ENCODE peak calls at places on chromosome 7, in ten cellular contexts. One of them, this sample, is unnamed.

GRCh38 chr7:140940866-140941265 is 16.1 kb upstream of the BRAF start:
- DNase-seq in right lobe of liver: no peak
- DNase-seq in HepG2: no peak
- DNase-seq in IMR-90: no peak
- DNase-seq in testis: no peak
- DNase-seq in HCT116: no peak
- DNase-seq in prostate gland: no peak
- DNase-seq in esophagus squamous epithelium: no peak
- DNase-seq in tibial nerve: no peak
- DNase-seq in adrenal gland: no peak
- DNase-seq in this sample: no peak

GRCh38 chr7:79245623-79246249 is 207.7 kb downstream of the MAGI2 start:
- DNase-seq in HepG2: peak; percentile 3
- DNase-seq in IMR-90: no peak
- DNase-seq in tibial nerve: no peak
- DNase-seq in adrenal gland: no peak
- DNase-seq in testis: no peak
- DNase-seq in esophagus squamous epithelium: no peak
- DNase-seq in right lobe of liver: peak; percentile 19
- DNase-seq in prostate gland: no peak
- DNase-seq in HCT116: no peak
- DNase-seq in this sample: no peak

GRCh38 chr7:136183981-136184380 is 206.8 kb upstream of the MTPN start:
- DNase-seq in testis: no peak
- DNase-seq in right lobe of liver: no peak
- DNase-seq in IMR-90: peak; percentile 10
- DNase-seq in prostate gland: no peak
- DNase-seq in adrenal gland: no peak
- DNase-seq in HepG2: no peak
- DNase-seq in tibial nerve: no peak
- DNase-seq in esophagus squamous epithelium: no peak
- DNase-seq in HCT116: no peak
- DNase-seq in this sample: no peak

GRCh38 chr7:117560030-117560429 is 80.2 kb downstream of the CFTR start:
- DNase-seq in adrenal gland: no peak
- DNase-seq in testis: no peak
- DNase-seq in IMR-90: no peak
- DNase-seq in esophagus squamous epithelium: no peak
- DNase-seq in right lobe of liver: no peak
- DNase-seq in HepG2: no peak
- DNase-seq in HCT116: no peak
- DNase-seq in prostate gland: no peak
- DNase-seq in tibial nerve: no peak
- DNase-seq in this sample: no peak

GRCh38 chr7:40470111-40470736 is 335.4 kb downstream of the SUGCT start:
- DNase-seq in esophagus squamous epithelium: no peak
- DNase-seq in HepG2: peak; percentile 91
- DNase-seq in testis: no peak
- DNase-seq in adrenal gland: no peak
- DNase-seq in tibial nerve: no peak
- DNase-seq in right lobe of liver: peak; percentile 50
- DNase-seq in HCT116: no peak
- DNase-seq in prostate gland: no peak
- DNase-seq in IMR-90: peak; percentile 65
- DNase-seq in this sample: no peak

GRCh38 chr7:135980665-135981180 is 3.6 kb upstream of the MTPN start:
- DNase-seq in HCT116: no peak
- DNase-seq in prostate gland: no peak
- DNase-seq in testis: peak; percentile 54
- DNase-seq in IMR-90: peak; percentile 39
- DNase-seq in tibial nerve: no peak
- DNase-seq in esophagus squamous epithelium: peak; percentile 14
- DNase-seq in right lobe of liver: peak; percentile 21
- DNase-seq in adrenal gland: peak; percentile 65
- DNase-seq in HepG2: no peak
- DNase-seq in this sample: no peak

GRCh38 chr7:44905002-44905635 is 19.8 kb upstream of the PURB start:
- DNase-seq in esophagus squamous epithelium: no peak
- DNase-seq in adrenal gland: no peak
- DNase-seq in HepG2: no peak
- DNase-seq in HCT116: no peak
- DNase-seq in tibial nerve: no peak
- DNase-seq in prostate gland: no peak
- DNase-seq in right lobe of liver: no peak
- DNase-seq in IMR-90: no peak
- DNase-seq in testis: no peak
- DNase-seq in this sample: no peak

GRCh38 chr7:390761-391410 is 100.9 kb downstream of the FOXL3 start:
- DNase-seq in HCT116: no peak
- DNase-seq in prostate gland: no peak
- DNase-seq in adrenal gland: no peak
- DNase-seq in right lobe of liver: no peak
- DNase-seq in IMR-90: no peak
- DNase-seq in testis: no peak
- DNase-seq in esophagus squamous epithelium: no peak
- DNase-seq in HepG2: no peak
- DNase-seq in tibial nerve: no peak
- DNase-seq in this sample: no peak

GRCh38 chr7:95420996-95421846 is 13.6 kb downstream of the PON2 start:
- DNase-seq in esophagus squamous epithelium: no peak
- DNase-seq in testis: no peak
- DNase-seq in HepG2: no peak
- DNase-seq in tibial nerve: no peak
- DNase-seq in right lobe of liver: no peak
- DNase-seq in adrenal gland: no peak
- DNase-seq in HCT116: no peak
- DNase-seq in prostate gland: no peak
- DNase-seq in IMR-90: peak; percentile 79
- DNase-seq in this sample: no peak

DNA sequence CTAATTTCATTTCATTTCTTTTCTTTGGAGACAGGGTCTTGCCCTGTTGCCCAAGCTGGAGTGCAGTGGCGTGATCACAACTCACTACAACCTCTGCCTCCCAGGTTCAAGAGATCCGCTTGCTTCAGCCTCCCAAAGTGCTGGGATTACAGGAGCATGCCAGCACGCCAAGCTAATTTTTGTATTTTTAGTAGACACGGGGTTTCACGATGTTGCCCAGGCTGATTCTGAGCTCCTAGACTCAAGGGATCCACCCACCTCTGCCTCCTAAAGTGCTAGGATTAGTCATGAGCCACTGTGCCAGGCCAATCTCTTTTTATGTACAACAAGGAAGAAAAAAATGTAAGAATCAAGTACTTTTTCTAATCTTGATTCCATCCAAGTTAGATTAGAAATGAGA is 10.7 kb upstream of the KMT2E start:
- DNase-seq in IMR-90: peak; percentile 82
- DNase-seq in prostate gland: no peak
- DNase-seq in testis: no peak
- DNase-seq in HCT116: no peak
- DNase-seq in esophagus squamous epithelium: no peak
- DNase-seq in adrenal gland: peak; percentile 83
- DNase-seq in tibial nerve: no peak
- DNase-seq in right lobe of liver: no peak
- DNase-seq in HepG2: no peak
- DNase-seq in this sample: peak; percentile 77
- H3K4me1 ChIP-seq in IMR-90: peaks cover 4% of the 10 kb centered on the region
- H3K4me1 ChIP-seq in prostate gland: peaks cover 13% of the 10 kb centered on the region
- H3K4me1 ChIP-seq in testis: peaks cover 48% of the 10 kb centered on the region
- H3K4me1 ChIP-seq in HCT116: peaks cover 12% of the 10 kb centered on the region
- H3K4me1 ChIP-seq in esophagus squamous epithelium: peaks cover 25% of the 10 kb centered on the region
- H3K4me1 ChIP-seq in adrenal gland: peaks cover 98% of the 10 kb centered on the region
- H3K4me1 ChIP-seq in tibial nerve: peaks cover 13% of the 10 kb centered on the region
- H3K4me1 ChIP-seq in right lobe of liver: peaks cover 37% of the 10 kb centered on the region
- H3K4me1 ChIP-seq in HepG2: peaks cover 83% of the 10 kb centered on the region
- H3K4me1 ChIP-seq in this sample: peaks cover 99% of the 10 kb centered on the region

GRCh38 chr7:8258734-8259133 is 3.2 kb downstream of the ICA1 start:
- DNase-seq in prostate gland: no peak
- DNase-seq in esophagus squamous epithelium: no peak
- DNase-seq in testis: no peak
- DNase-seq in HepG2: no peak
- DNase-seq in HCT116: no peak
- DNase-seq in right lobe of liver: no peak
- DNase-seq in IMR-90: no peak
- DNase-seq in tibial nerve: no peak
- DNase-seq in adrenal gland: no peak
- DNase-seq in this sample: no peak

GRCh38 chr7:8259586-8260222 is 2.3 kb downstream of the ICA1 start:
- DNase-seq in right lobe of liver: no peak
- DNase-seq in adrenal gland: no peak
- DNase-seq in IMR-90: no peak
- DNase-seq in esophagus squamous epithelium: no peak
- DNase-seq in prostate gland: no peak
- DNase-seq in HepG2: no peak
- DNase-seq in testis: no peak
- DNase-seq in HCT116: no peak
- DNase-seq in tibial nerve: no peak
- DNase-seq in this sample: no peak

GRCh38 chr7:8263048-8263447 is 1.1 kb upstream of the ICA1 start:
- DNase-seq in tibial nerve: no peak
- DNase-seq in HepG2: no peak
- DNase-seq in testis: no peak
- DNase-seq in right lobe of liver: no peak
- DNase-seq in IMR-90: no peak
- DNase-seq in esophagus squamous epithelium: no peak
- DNase-seq in prostate gland: no peak
- DNase-seq in adrenal gland: no peak
- DNase-seq in HCT116: no peak
- DNase-seq in this sample: no peak

GRCh38 chr7:8260871-8261707 is 878 bp downstream of the ICA1 start:
- DNase-seq in esophagus squamous epithelium: no peak
- DNase-seq in HepG2: no peak
- DNase-seq in HCT116: no peak
- DNase-seq in testis: peak; percentile 51
- DNase-seq in tibial nerve: peak; percentile 7
- DNase-seq in prostate gland: peak; percentile 43
- DNase-seq in IMR-90: no peak
- DNase-seq in adrenal gland: peak; percentile 16
- DNase-seq in right lobe of liver: peak; percentile 56
- DNase-seq in this sample: peak; percentile 66

GRCh38 chr7:8261711-8262695 is at the start of gene ICA1:
- DNase-seq in IMR-90: no peak
- DNase-seq in testis: peak; percentile 49
- DNase-seq in tibial nerve: peak; percentile 6
- DNase-seq in right lobe of liver: peak; percentile 69
- DNase-seq in esophagus squamous epithelium: no peak
- DNase-seq in prostate gland: peak; percentile 69
- DNase-seq in HCT116: no peak
- DNase-seq in adrenal gland: peak; percentile 35
- DNase-seq in HepG2: no peak
- DNase-seq in this sample: peak; percentile 69
- TF ChIP-seq POLR2A in IMR-90: no peak
- TF ChIP-seq POLR2A in testis: no peak
- TF ChIP-seq POLR2A in tibial nerve: peak; percentile 25
- TF ChIP-seq POLR2A in right lobe of liver: peak; percentile 53
- TF ChIP-seq POLR2A in esophagus squamous epithelium: peak; percentile 20
- TF ChIP-seq POLR2A in prostate gland: peak; percentile 75
- TF ChIP-seq POLR2A in HCT116: no peak
- TF ChIP-seq POLR2A in adrenal gland: peak; percentile 43
- TF ChIP-seq POLR2A in HepG2: no peak
- TF ChIP-seq POLR2A in this sample: no peak

DNA sequence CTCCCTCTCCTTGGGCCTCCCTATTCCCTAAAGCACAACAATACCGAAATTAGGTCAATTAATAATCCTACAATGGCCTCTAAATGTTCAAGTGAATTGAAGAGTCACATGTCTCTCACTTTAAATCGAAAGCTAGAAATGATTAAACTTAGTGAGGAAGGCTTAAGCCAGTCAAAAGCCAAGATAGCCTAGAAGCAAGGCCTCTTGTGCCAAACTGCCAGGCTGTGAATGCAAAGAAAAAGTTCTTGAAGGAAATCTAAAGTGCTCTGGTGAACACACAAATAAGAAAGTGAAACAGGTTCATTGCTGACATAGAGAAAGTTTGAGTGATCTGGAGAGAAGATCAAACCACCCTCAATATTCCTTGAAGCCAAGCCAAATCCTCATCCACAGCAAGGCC is 57.2 kb downstream of the SLC29A4 start:
- DNase-seq in esophagus squamous epithelium: no peak
- DNase-seq in tibial nerve: no peak
- DNase-seq in testis: no peak
- DNase-seq in IMR-90: no peak
- DNase-seq in right lobe of liver: no peak
- DNase-seq in adrenal gland: no peak
- DNase-seq in prostate gland: no peak
- DNase-seq in HCT116: no peak
- DNase-seq in HepG2: no peak
- DNase-seq in this sample: no peak
- H3K36me3 ChIP-seq in esophagus squamous epithelium: peaks cover 12% of the 10 kb centered on the region
- H3K36me3 ChIP-seq in tibial nerve: peaks cover 99% of the 10 kb centered on the region
- H3K36me3 ChIP-seq in testis: no peaks in the 10 kb centered on the region
- H3K36me3 ChIP-seq in IMR-90: peaks cover 70% of the 10 kb centered on the region
- H3K36me3 ChIP-seq in right lobe of liver: peaks cover 13% of the 10 kb centered on the region
- H3K36me3 ChIP-seq in adrenal gland: peaks cover 55% of the 10 kb centered on the region
- H3K36me3 ChIP-seq in prostate gland: peaks cover 12% of the 10 kb centered on the region
- H3K36me3 ChIP-seq in HCT116: peaks cover 21% of the 10 kb centered on the region
- H3K36me3 ChIP-seq in HepG2: peaks cover 54% of the 10 kb centered on the region
- H3K36me3 ChIP-seq in this sample: peaks cover 74% of the 10 kb centered on the region

DNA sequence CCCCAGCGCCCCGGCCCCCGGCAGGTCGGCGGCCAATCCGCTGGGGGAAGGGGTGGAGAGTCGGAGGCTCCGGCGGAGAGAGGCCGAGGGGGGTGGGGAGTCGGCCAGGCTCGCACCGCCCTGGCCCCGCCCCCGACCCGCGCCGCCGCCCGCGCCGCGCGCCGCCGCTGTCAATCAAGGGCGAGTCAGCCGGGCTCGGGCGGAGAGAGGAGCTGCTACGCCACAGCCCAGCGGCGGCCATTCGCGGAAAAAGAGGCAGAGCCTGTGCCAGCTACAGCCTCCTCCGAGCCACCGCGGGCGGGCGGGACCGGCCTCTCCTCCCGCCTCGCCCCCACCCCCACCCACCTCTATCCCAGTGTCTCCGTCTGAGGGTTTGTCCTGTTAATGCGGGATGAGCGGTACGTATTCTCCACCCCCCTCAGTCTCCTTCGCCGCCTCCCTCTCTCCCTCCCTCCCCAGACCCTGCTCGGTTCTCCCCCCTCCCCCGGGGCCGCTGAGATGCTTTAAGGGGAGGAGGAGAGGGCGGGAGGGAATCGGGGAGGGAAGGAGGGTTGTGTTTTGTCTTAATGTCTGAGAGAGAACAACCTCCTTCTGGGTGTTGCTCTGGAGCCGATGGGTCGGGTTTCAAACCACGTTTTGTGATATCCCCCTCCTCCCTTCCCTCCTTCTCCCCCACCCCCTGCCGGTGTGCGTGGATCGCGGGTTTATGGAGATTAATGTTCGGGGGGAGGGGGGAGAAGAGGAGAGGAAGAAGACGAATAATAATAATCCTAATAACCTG is at the start of gene SP4:
- DNase-seq in esophagus squamous epithelium: peak; percentile 69
- DNase-seq in testis: peak; percentile 96
- DNase-seq in IMR-90: peak; percentile 91
- DNase-seq in prostate gland: peak; percentile 94
- DNase-seq in HCT116: peak; percentile 81
- DNase-seq in right lobe of liver: peak; percentile 97
- DNase-seq in HepG2: peak; percentile 78
- DNase-seq in adrenal gland: peak; percentile 95
- DNase-seq in tibial nerve: peak; percentile 88
- DNase-seq in this sample: peak; percentile 97
- H3K4me1 ChIP-seq in esophagus squamous epithelium: peaks cover 6% of the 10 kb centered on the region
- H3K4me1 ChIP-seq in testis: no peaks in the 10 kb centered on the region
- H3K4me1 ChIP-seq in IMR-90: peaks cover 4% of the 10 kb centered on the region
- H3K4me1 ChIP-seq in prostate gland: no peaks in the 10 kb centered on the region
- H3K4me1 ChIP-seq in HCT116: peaks cover 5% of the 10 kb centered on the region
- H3K4me1 ChIP-seq in right lobe of liver: peaks cover 4% of the 10 kb centered on the region
- H3K4me1 ChIP-seq in HepG2: peaks cover 39% of the 10 kb centered on the region
- H3K4me1 ChIP-seq in adrenal gland: peaks cover 29% of the 10 kb centered on the region
- H3K4me1 ChIP-seq in tibial nerve: no peaks in the 10 kb centered on the region
- H3K4me1 ChIP-seq in this sample: peaks cover 44% of the 10 kb centered on the region

GRCh38 chr7:2159176-2159520 is 73.6 kb downstream of the MAD1L1 start:
- DNase-seq in right lobe of liver: no peak
- DNase-seq in HCT116: no peak
- DNase-seq in esophagus squamous epithelium: no peak
- DNase-seq in IMR-90: no peak
- DNase-seq in prostate gland: no peak
- DNase-seq in testis: no peak
- DNase-seq in adrenal gland: no peak
- DNase-seq in HepG2: no peak
- DNase-seq in tibial nerve: no peak
- DNase-seq in this sample: no peak
- TF ChIP-seq POLR2A in right lobe of liver: no peak
- TF ChIP-seq POLR2A in HCT116: no peak
- TF ChIP-seq POLR2A in esophagus squamous epithelium: no peak
- TF ChIP-seq POLR2A in IMR-90: no peak
- TF ChIP-seq POLR2A in prostate gland: no peak
- TF ChIP-seq POLR2A in testis: no peak
- TF ChIP-seq POLR2A in adrenal gland: no peak
- TF ChIP-seq POLR2A in HepG2: no peak
- TF ChIP-seq POLR2A in tibial nerve: no peak
- TF ChIP-seq POLR2A in this sample: no peak